ENCODE peak calls at places on chromosome 14, in four cellular contexts. One of them, this sample, is unnamed.

GRCh38 chr14:85037411-85037810 is 492.5 kb upstream of the FLRT2 start:
- DNase-seq in nephron progenitor cell: no peak
- DNase-seq in hepatocyte: no peak
- DNase-seq in heart left ventricle: no peak
- DNase-seq in this sample: no peak

GRCh38 chr14:102221026-102221425 is 81.3 kb downstream of the WDR20 start:
- DNase-seq in nephron progenitor cell: no peak
- DNase-seq in hepatocyte: no peak
- DNase-seq in heart left ventricle: no peak
- DNase-seq in this sample: no peak

GRCh38 chr14:60632257-60632656 is 17.0 kb downstream of the SIX1 start:
- DNase-seq in nephron progenitor cell: no peak
- DNase-seq in hepatocyte: no peak
- DNase-seq in heart left ventricle: no peak
- DNase-seq in this sample: no peak

GRCh38 chr14:102194856-102195255 is 55.2 kb downstream of the WDR20 start:
- DNase-seq in nephron progenitor cell: no peak
- DNase-seq in hepatocyte: no peak
- DNase-seq in heart left ventricle: no peak
- DNase-seq in this sample: no peak

GRCh38 chr14:22434030-22434429 is 155.0 kb downstream of the DAD1 start:
- DNase-seq in nephron progenitor cell: no peak
- DNase-seq in hepatocyte: no peak
- DNase-seq in heart left ventricle: no peak
- DNase-seq in this sample: no peak

GRCh38 chr14:61934385-61934784 is 172.2 kb downstream of the SNAPC1 start:
- DNase-seq in nephron progenitor cell: no peak
- DNase-seq in hepatocyte: no peak
- DNase-seq in heart left ventricle: no peak
- DNase-seq in this sample: no peak

GRCh38 chr14:100033347-100034052 is 31.7 kb upstream of the EVL start:
- DNase-seq in nephron progenitor cell: no peak
- DNase-seq in hepatocyte: no peak
- DNase-seq in heart left ventricle: no peak
- DNase-seq in this sample: no peak

GRCh38 chr14:92109490-92109889 is 3.1 kb upstream of the ATXN3 start:
- DNase-seq in nephron progenitor cell: no peak
- DNase-seq in hepatocyte: no peak
- DNase-seq in heart left ventricle: no peak
- DNase-seq in this sample: no peak

GRCh38 chr14:63204407-63205280 is at the start of gene RHOJ:
- DNase-seq in nephron progenitor cell: peak; percentile 43
- DNase-seq in hepatocyte: peak; percentile 41
- DNase-seq in heart left ventricle: peak; percentile 25
- DNase-seq in this sample: no peak

GRCh38 chr14:63205281-63205575 is 985 bp downstream of the RHOJ start:
- DNase-seq in nephron progenitor cell: no peak
- DNase-seq in hepatocyte: no peak
- DNase-seq in heart left ventricle: no peak
- DNase-seq in this sample: no peak

GRCh38 chr14:63205850-63206249 is 1.6 kb downstream of the RHOJ start:
- DNase-seq in nephron progenitor cell: no peak
- DNase-seq in hepatocyte: no peak
- DNase-seq in heart left ventricle: no peak
- DNase-seq in this sample: no peak

GRCh38 chr14:63203015-63203414 is 1.2 kb upstream of the RHOJ start:
- DNase-seq in nephron progenitor cell: no peak
- DNase-seq in hepatocyte: no peak
- DNase-seq in heart left ventricle: no peak
- DNase-seq in this sample: no peak

GRCh38 chr14:63203618-63204406 is 431 bp upstream of the RHOJ start:
- DNase-seq in nephron progenitor cell: peak; percentile 59
- DNase-seq in hepatocyte: peak; percentile 90
- DNase-seq in heart left ventricle: peak; percentile 93
- DNase-seq in this sample: peak; percentile 57
- TF ChIP-seq CTCF in nephron progenitor cell: peak; percentile 10
- TF ChIP-seq CTCF in hepatocyte: peak; percentile 26
- TF ChIP-seq CTCF in heart left ventricle: peak; percentile 49
- TF ChIP-seq CTCF in this sample: no peak

DNA sequence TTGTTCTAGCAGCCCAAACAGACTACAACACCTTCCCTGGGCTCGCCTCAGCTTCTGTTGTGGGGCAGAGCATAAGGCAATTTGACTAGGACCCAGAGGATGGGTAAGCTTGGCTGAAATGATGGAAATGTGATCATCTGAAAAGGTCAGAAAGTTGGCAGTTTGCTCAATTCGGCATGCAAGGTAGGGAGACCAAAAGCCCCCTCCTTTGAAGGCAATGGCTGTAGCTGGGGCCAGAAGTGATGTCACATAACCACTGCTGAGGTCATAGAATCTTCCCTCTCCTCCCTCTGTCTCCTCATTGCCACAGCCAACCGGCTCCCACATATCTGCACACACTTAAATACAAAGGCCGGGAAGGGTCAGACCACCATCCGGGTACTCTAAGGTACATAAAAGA is at the start of gene TPPP2:
- DNase-seq in nephron progenitor cell: no peak
- DNase-seq in hepatocyte: no peak
- DNase-seq in heart left ventricle: no peak
- DNase-seq in this sample: no peak
- TF ChIP-seq CTCF in nephron progenitor cell: no peak
- TF ChIP-seq CTCF in hepatocyte: no peak
- TF ChIP-seq CTCF in heart left ventricle: no peak
- TF ChIP-seq CTCF in this sample: no peak

DNA sequence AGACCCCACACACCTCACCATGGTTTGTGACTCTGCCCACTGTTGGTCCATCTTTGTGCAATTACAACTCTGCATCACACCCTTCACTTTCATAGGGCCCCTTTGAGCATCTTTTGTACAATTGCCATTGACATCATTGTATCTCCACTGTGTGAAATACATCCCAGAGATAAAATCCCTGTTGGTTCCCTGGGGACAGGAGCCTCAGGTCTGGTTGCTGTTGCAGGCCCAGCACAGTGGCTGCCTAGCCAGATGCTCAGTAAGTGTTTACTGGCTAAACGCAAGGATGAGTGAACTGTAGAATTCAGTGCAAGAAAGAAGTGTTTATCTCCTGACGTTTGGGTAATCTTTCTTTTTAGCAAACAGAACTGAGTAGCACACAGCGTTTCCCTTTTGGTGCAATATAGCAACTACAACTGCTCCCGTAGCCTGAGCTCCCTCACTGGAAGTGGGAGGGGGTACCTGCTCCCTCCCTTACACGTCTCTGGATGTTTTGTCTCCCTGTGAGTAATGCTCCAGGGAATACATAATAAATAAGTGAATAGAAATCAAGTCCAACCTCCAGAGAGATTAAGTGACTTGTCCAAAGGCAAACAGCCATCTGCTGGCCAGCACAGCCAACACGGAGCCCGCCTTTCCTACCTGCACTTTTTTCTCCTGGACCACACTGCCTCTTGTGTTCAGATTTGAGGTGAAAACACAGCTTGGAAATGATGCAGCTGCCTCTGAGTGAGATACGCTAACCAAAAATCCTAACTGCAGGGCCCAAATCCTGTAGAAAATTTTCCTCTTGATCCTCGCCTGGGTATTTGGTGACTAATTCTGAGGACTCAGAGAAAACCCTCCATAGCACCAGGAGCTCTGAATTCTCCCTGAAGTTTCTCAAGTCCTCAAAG is 27.4 kb downstream of the GALNT16 start:
- DNase-seq in nephron progenitor cell: no peak
- DNase-seq in hepatocyte: peak; percentile 29
- DNase-seq in heart left ventricle: no peak
- DNase-seq in this sample: no peak
- TF ChIP-seq CTCF in nephron progenitor cell: no peak
- TF ChIP-seq CTCF in hepatocyte: no peak
- TF ChIP-seq CTCF in heart left ventricle: no peak
- TF ChIP-seq CTCF in this sample: no peak

GRCh38 chr14:68627050-68627867 is 165.6 kb downstream of the ZFP36L1 start:
- DNase-seq in nephron progenitor cell: no peak
- DNase-seq in hepatocyte: no peak
- DNase-seq in heart left ventricle: no peak
- DNase-seq in this sample: no peak
- TF ChIP-seq CTCF in nephron progenitor cell: no peak
- TF ChIP-seq CTCF in hepatocyte: no peak
- TF ChIP-seq CTCF in heart left ventricle: no peak
- TF ChIP-seq CTCF in this sample: no peak

This sample was measured in Calu3.